ENCODE peak calls at places on chromosome 5, in seven cellular contexts. One of them, this sample, is unnamed.

GRCh38 chr5:14144586-14145355 is 1.6 kb downstream of the TRIO start:
- DNase-seq in left ventricle myocardium superior: peak; percentile 78
- DNase-seq in left ventricle myocardium inferior: peak; percentile 64
- DNase-seq in stomach: peak; percentile 54
- DNase-seq in GM23338: peak; percentile 60
- DNase-seq in choroid plexus epithelial cell: peak; percentile 89
- DNase-seq in cerebellar cortex: peak; percentile 94
- DNase-seq in this sample: peak; percentile 83

GRCh38 chr5:32099486-32100035 is 74.6 kb downstream of the GOLPH3 start:
- DNase-seq in left ventricle myocardium superior: no peak
- DNase-seq in left ventricle myocardium inferior: no peak
- DNase-seq in stomach: peak; percentile 9
- DNase-seq in GM23338: no peak
- DNase-seq in choroid plexus epithelial cell: no peak
- DNase-seq in cerebellar cortex: no peak
- DNase-seq in this sample: no peak

GRCh38 chr5:119582987-119583386 is 46.4 kb upstream of the FAM170A start:
- DNase-seq in left ventricle myocardium superior: no peak
- DNase-seq in left ventricle myocardium inferior: no peak
- DNase-seq in stomach: no peak
- DNase-seq in GM23338: peak; percentile 54
- DNase-seq in choroid plexus epithelial cell: no peak
- DNase-seq in cerebellar cortex: no peak
- DNase-seq in this sample: no peak

GRCh38 chr5:169169786-169170185 is 131.2 kb downstream of the SLIT3 start:
- DNase-seq in left ventricle myocardium superior: no peak
- DNase-seq in left ventricle myocardium inferior: no peak
- DNase-seq in stomach: no peak
- DNase-seq in GM23338: no peak
- DNase-seq in choroid plexus epithelial cell: no peak
- DNase-seq in cerebellar cortex: no peak
- DNase-seq in this sample: no peak

GRCh38 chr5:167352801-167353200 is 938.6 kb upstream of the WWC1 start:
- DNase-seq in left ventricle myocardium superior: no peak
- DNase-seq in left ventricle myocardium inferior: no peak
- DNase-seq in stomach: no peak
- DNase-seq in GM23338: no peak
- DNase-seq in choroid plexus epithelial cell: no peak
- DNase-seq in cerebellar cortex: no peak
- DNase-seq in this sample: no peak

GRCh38 chr5:135740475-135740874 is 94.0 kb upstream of the SLC25A48 start:
- DNase-seq in left ventricle myocardium superior: no peak
- DNase-seq in left ventricle myocardium inferior: no peak
- DNase-seq in stomach: no peak
- DNase-seq in GM23338: no peak
- DNase-seq in choroid plexus epithelial cell: no peak
- DNase-seq in cerebellar cortex: no peak
- DNase-seq in this sample: no peak

GRCh38 chr5:90644132-90644531 is 85.5 kb downstream of the ADGRV1 start:
- DNase-seq in left ventricle myocardium superior: no peak
- DNase-seq in left ventricle myocardium inferior: no peak
- DNase-seq in stomach: no peak
- DNase-seq in GM23338: no peak
- DNase-seq in choroid plexus epithelial cell: no peak
- DNase-seq in cerebellar cortex: no peak
- DNase-seq in this sample: no peak

GRCh38 chr5:119411935-119412623 is 40.2 kb upstream of the HSD17B4 start:
- DNase-seq in left ventricle myocardium superior: peak; percentile 49
- DNase-seq in left ventricle myocardium inferior: peak; percentile 25
- DNase-seq in stomach: peak; percentile 66
- DNase-seq in GM23338: peak; percentile 82
- DNase-seq in choroid plexus epithelial cell: peak; percentile 90
- DNase-seq in cerebellar cortex: peak; percentile 84
- DNase-seq in this sample: peak; percentile 33

GRCh38 chr5:73160239-73160671 is 12.7 kb upstream of the TMEM174 start:
- DNase-seq in left ventricle myocardium superior: no peak
- DNase-seq in left ventricle myocardium inferior: no peak
- DNase-seq in stomach: no peak
- DNase-seq in GM23338: no peak
- DNase-seq in choroid plexus epithelial cell: no peak
- DNase-seq in cerebellar cortex: no peak
- DNase-seq in this sample: no peak

GRCh38 chr5:139459451-139459934 is 3.0 kb downstream of the ECSCR start:
- DNase-seq in left ventricle myocardium superior: peak; percentile 49
- DNase-seq in left ventricle myocardium inferior: peak; percentile 35
- DNase-seq in stomach: peak; percentile 50
- DNase-seq in GM23338: no peak
- DNase-seq in choroid plexus epithelial cell: peak; percentile 75
- DNase-seq in cerebellar cortex: no peak
- DNase-seq in this sample: peak; percentile 67

GRCh38 chr5:170497311-170498038 is 6.3 kb upstream of the KCNIP1 start:
- DNase-seq in left ventricle myocardium superior: no peak
- DNase-seq in left ventricle myocardium inferior: no peak
- DNase-seq in stomach: no peak
- DNase-seq in GM23338: no peak
- DNase-seq in choroid plexus epithelial cell: peak; percentile 52
- DNase-seq in cerebellar cortex: no peak
- DNase-seq in this sample: no peak

GRCh38 chr5:126967808-126968466 is 62.4 kb downstream of the MARCHF3 start:
- DNase-seq in left ventricle myocardium superior: no peak
- DNase-seq in left ventricle myocardium inferior: no peak
- DNase-seq in stomach: no peak
- DNase-seq in GM23338: no peak
- DNase-seq in choroid plexus epithelial cell: no peak
- DNase-seq in cerebellar cortex: no peak
- DNase-seq in this sample: no peak

GRCh38 chr5:140664353-140665119 is at the start of gene WDR55:
- DNase-seq in left ventricle myocardium superior: peak; percentile 98
- DNase-seq in left ventricle myocardium inferior: peak; percentile 97
- DNase-seq in stomach: peak; percentile 98
- DNase-seq in GM23338: peak; percentile 97
- DNase-seq in choroid plexus epithelial cell: peak; percentile 88
- DNase-seq in cerebellar cortex: peak; percentile 95
- DNase-seq in this sample: peak; percentile 99

GRCh38 chr5:31347558-31347905 is 154.0 kb downstream of the CDH6 start:
- DNase-seq in left ventricle myocardium superior: no peak
- DNase-seq in left ventricle myocardium inferior: no peak
- DNase-seq in stomach: no peak
- DNase-seq in GM23338: no peak
- DNase-seq in choroid plexus epithelial cell: no peak
- DNase-seq in cerebellar cortex: no peak
- DNase-seq in this sample: no peak

GRCh38 chr5:59768204-59769040 is 125.1 kb downstream of the PDE4D start:
- DNase-seq in left ventricle myocardium superior: peak; percentile 57
- DNase-seq in left ventricle myocardium inferior: peak; percentile 25
- DNase-seq in stomach: peak; percentile 76
- DNase-seq in GM23338: peak; percentile 81
- DNase-seq in choroid plexus epithelial cell: peak; percentile 90
- DNase-seq in cerebellar cortex: no peak
- DNase-seq in this sample: peak; percentile 64

GRCh38 chr5:165224366-165224765 is 1718.9 kb downstream of the MAT2B start:
- DNase-seq in left ventricle myocardium superior: no peak
- DNase-seq in left ventricle myocardium inferior: no peak
- DNase-seq in stomach: no peak
- DNase-seq in GM23338: no peak
- DNase-seq in choroid plexus epithelial cell: no peak
- DNase-seq in cerebellar cortex: no peak
- DNase-seq in this sample: no peak

GRCh38 chr5:16809816-16810502 is 126.1 kb downstream of the MYO10 start:
- DNase-seq in left ventricle myocardium superior: peak; percentile 65
- DNase-seq in left ventricle myocardium inferior: peak; percentile 43
- DNase-seq in stomach: peak; percentile 68
- DNase-seq in GM23338: peak; percentile 22
- DNase-seq in choroid plexus epithelial cell: peak; percentile 86
- DNase-seq in cerebellar cortex: no peak
- DNase-seq in this sample: no peak

GRCh38 chr5:28734396-28734795 is 1696.0 kb upstream of the CDH9 start:
- DNase-seq in left ventricle myocardium superior: no peak
- DNase-seq in left ventricle myocardium inferior: no peak
- DNase-seq in stomach: no peak
- DNase-seq in GM23338: peak; percentile 30
- DNase-seq in choroid plexus epithelial cell: peak; percentile 71
- DNase-seq in cerebellar cortex: no peak
- DNase-seq in this sample: no peak

GRCh38 chr5:28954074-28954473 is 1915.7 kb upstream of the CDH9 start:
- DNase-seq in left ventricle myocardium superior: no peak
- DNase-seq in left ventricle myocardium inferior: no peak
- DNase-seq in stomach: no peak
- DNase-seq in GM23338: peak; percentile 61
- DNase-seq in choroid plexus epithelial cell: peak; percentile 6
- DNase-seq in cerebellar cortex: no peak
- DNase-seq in this sample: no peak

GRCh38 chr5:179325296-179326031 is 19.8 kb downstream of the ADAMTS2 start:
- DNase-seq in left ventricle myocardium superior: no peak
- DNase-seq in left ventricle myocardium inferior: peak; percentile 18
- DNase-seq in stomach: no peak
- DNase-seq in GM23338: no peak
- DNase-seq in choroid plexus epithelial cell: no peak
- DNase-seq in cerebellar cortex: no peak
- DNase-seq in this sample: peak; percentile 21

GRCh38 chr5:96402500-96402899 is 30.5 kb downstream of the PCSK1 start:
- DNase-seq in left ventricle myocardium superior: no peak
- DNase-seq in left ventricle myocardium inferior: no peak
- DNase-seq in stomach: no peak
- DNase-seq in GM23338: no peak
- DNase-seq in choroid plexus epithelial cell: no peak
- DNase-seq in cerebellar cortex: no peak
- DNase-seq in this sample: no peak

GRCh38 chr5:78005021-78005785 is 229.1 kb upstream of the TBCA start:
- DNase-seq in left ventricle myocardium superior: no peak
- DNase-seq in left ventricle myocardium inferior: no peak
- DNase-seq in stomach: no peak
- DNase-seq in GM23338: no peak
- DNase-seq in choroid plexus epithelial cell: peak; percentile 65
- DNase-seq in cerebellar cortex: no peak
- DNase-seq in this sample: no peak

GRCh38 chr5:141050622-141051525 is at the start of gene PCDHB1:
- DNase-seq in left ventricle myocardium superior: no peak
- DNase-seq in left ventricle myocardium inferior: no peak
- DNase-seq in stomach: no peak
- DNase-seq in GM23338: peak; percentile 73
- DNase-seq in choroid plexus epithelial cell: no peak
- DNase-seq in cerebellar cortex: no peak
- DNase-seq in this sample: no peak

GRCh38 chr5:16461026-16461425 is 4.6 kb downstream of the ZNF622 start:
- DNase-seq in left ventricle myocardium superior: no peak
- DNase-seq in left ventricle myocardium inferior: no peak
- DNase-seq in stomach: no peak
- DNase-seq in GM23338: no peak
- DNase-seq in choroid plexus epithelial cell: peak; percentile 91
- DNase-seq in cerebellar cortex: no peak
- DNase-seq in this sample: no peak

GRCh38 chr5:65213921-65214525 is 267.7 kb downstream of the ADAMTS6 start:
- DNase-seq in left ventricle myocardium superior: no peak
- DNase-seq in left ventricle myocardium inferior: peak; percentile 13
- DNase-seq in stomach: no peak
- DNase-seq in GM23338: peak; percentile 80
- DNase-seq in choroid plexus epithelial cell: peak; percentile 69
- DNase-seq in cerebellar cortex: peak; percentile 42
- DNase-seq in this sample: no peak

GRCh38 chr5:178279723-178280438 is 47.3 kb upstream of the PHYKPL start:
- DNase-seq in left ventricle myocardium superior: peak; percentile 95
- DNase-seq in left ventricle myocardium inferior: peak; percentile 87
- DNase-seq in stomach: peak; percentile 90
- DNase-seq in GM23338: peak; percentile 95
- DNase-seq in choroid plexus epithelial cell: peak; percentile 87
- DNase-seq in cerebellar cortex: peak; percentile 86
- DNase-seq in this sample: peak; percentile 97

GRCh38 chr5:132134384-132134783 is 60.8 kb downstream of the CSF2 start:
- DNase-seq in left ventricle myocardium superior: no peak
- DNase-seq in left ventricle myocardium inferior: no peak
- DNase-seq in stomach: no peak
- DNase-seq in GM23338: peak; percentile 23
- DNase-seq in choroid plexus epithelial cell: peak; percentile 64
- DNase-seq in cerebellar cortex: no peak
- DNase-seq in this sample: no peak

GRCh38 chr5:150663936-150664335 is 2.9 kb downstream of the MYOZ3 start:
- DNase-seq in left ventricle myocardium superior: no peak
- DNase-seq in left ventricle myocardium inferior: no peak
- DNase-seq in stomach: no peak
- DNase-seq in GM23338: no peak
- DNase-seq in choroid plexus epithelial cell: no peak
- DNase-seq in cerebellar cortex: no peak
- DNase-seq in this sample: no peak

GRCh38 chr5:9546973-9547947 is 1.4 kb upstream of the SEMA5A start:
- DNase-seq in left ventricle myocardium superior: peak; percentile 37
- DNase-seq in left ventricle myocardium inferior: no peak
- DNase-seq in stomach: no peak
- DNase-seq in GM23338: peak; percentile 63
- DNase-seq in choroid plexus epithelial cell: peak; percentile 74
- DNase-seq in cerebellar cortex: no peak
- DNase-seq in this sample: peak; percentile 49

GRCh38 chr5:120093178-120093577 is 370.9 kb upstream of the PRR16 start:
- DNase-seq in left ventricle myocardium superior: no peak
- DNase-seq in left ventricle myocardium inferior: no peak
- DNase-seq in stomach: no peak
- DNase-seq in GM23338: peak; percentile 51
- DNase-seq in choroid plexus epithelial cell: no peak
- DNase-seq in cerebellar cortex: no peak
- DNase-seq in this sample: no peak

GRCh38 chr5:173089581-173089980 is 33.4 kb downstream of the CREBRF start:
- DNase-seq in left ventricle myocardium superior: no peak
- DNase-seq in left ventricle myocardium inferior: no peak
- DNase-seq in stomach: no peak
- DNase-seq in GM23338: no peak
- DNase-seq in choroid plexus epithelial cell: peak; percentile 41
- DNase-seq in cerebellar cortex: no peak
- DNase-seq in this sample: no peak

GRCh38 chr5:116652196-116652729 is 77.6 kb upstream of the SEMA6A start:
- DNase-seq in left ventricle myocardium superior: peak; percentile 70
- DNase-seq in left ventricle myocardium inferior: peak; percentile 62
- DNase-seq in stomach: no peak
- DNase-seq in GM23338: peak; percentile 88
- DNase-seq in choroid plexus epithelial cell: peak; percentile 58
- DNase-seq in cerebellar cortex: peak; percentile 32
- DNase-seq in this sample: peak; percentile 86

GRCh38 chr5:172886974-172887491 is 53.0 kb downstream of the ERGIC1 start:
- DNase-seq in left ventricle myocardium superior: peak; percentile 67
- DNase-seq in left ventricle myocardium inferior: no peak
- DNase-seq in stomach: peak; percentile 54
- DNase-seq in GM23338: no peak
- DNase-seq in choroid plexus epithelial cell: peak; percentile 99
- DNase-seq in cerebellar cortex: peak; percentile 61
- DNase-seq in this sample: peak; percentile 85

GRCh38 chr5:109304323-109304722 is 105.5 kb downstream of the PJA2 start:
- DNase-seq in left ventricle myocardium superior: no peak
- DNase-seq in left ventricle myocardium inferior: no peak
- DNase-seq in stomach: no peak
- DNase-seq in GM23338: no peak
- DNase-seq in choroid plexus epithelial cell: no peak
- DNase-seq in cerebellar cortex: no peak
- DNase-seq in this sample: no peak